ENCODE peak calls at places on chromosomes 4 and X, in five cellular contexts. F, H, Q, P and T are unnamed samples.

GRCh38 chrX:769796-770195 is 139.2 kb downstream of the SHOX start:
- DNase-seq in F (no peak), H (no peak), Q (no peak), P (no peak), T (peak; percentile 56)

GRCh38 chr4:827209-828081 is 1.5 kb upstream of the CPLX1 start:
- DNase-seq in F (no peak), H (no peak), Q (peak; percentile 57), P (no peak), T (no peak)

GRCh38 chrX:134622056-134622812 is 36.0 kb downstream of the PLAC1 start:
- DNase-seq in F (no peak), H (peak; percentile 81), Q (peak; percentile 23), P (no peak), T (peak; percentile 54)

GRCh38 chr4:53185853-53186590 is 179.8 kb downstream of the SCFD2 start:
- DNase-seq in F (no peak), H (no peak), Q (no peak), P (no peak), T (no peak)

GRCh38 chr4:48944252-48944651 is 37.7 kb upstream of the OCIAD2 start:
- DNase-seq in F (no peak), H (peak; percentile 17), Q (peak; percentile 48), P (no peak), T (no peak)

GRCh38 chr4:17941731-17942130 is 79.8 kb downstream of the LCORL start:
- DNase-seq in F (no peak), H (peak; percentile 26), Q (no peak), P (no peak), T (no peak)

GRCh38 chr4:174521800-174522182 is 497 bp downstream of the HPGD start:
- DNase-seq in F (no peak), H (no peak), Q (peak; percentile 63), P (no peak), T (no peak)

GRCh38 chr4:86934147-86934771 is 552 bp upstream of the AFF1 start:
- DNase-seq in F (no peak), H (no peak), Q (no peak), P (no peak), T (no peak)

GRCh38 chr4:2337131-2337723 is 75.3 kb upstream of the MXD4 start:
- DNase-seq in F (no peak), H (no peak), Q (no peak), P (no peak), T (no peak)

GRCh38 chrX:119784747-119785446 is 6.5 kb downstream of the RPL39 start:
- DNase-seq in F (peak; percentile 20), H (no peak), Q (peak; percentile 64), P (no peak), T (no peak)

GRCh38 chr4:189124149-189124758 is 816.4 kb upstream of the FRG1 start:
- DNase-seq in F (no peak), H (peak; percentile 18), Q (peak; percentile 77), P (peak; percentile 33), T (no peak)

GRCh38 chrX:118935352-118935751 is 39.1 kb upstream of the LONRF3 start:
- DNase-seq in F (no peak), H (no peak), Q (no peak), P (no peak), T (no peak)

GRCh38 chr4:173883821-173884220 is 353.8 kb upstream of the HAND2 start:
- DNase-seq in F (no peak), H (peak; percentile 95), Q (no peak), P (no peak), T (no peak)

GRCh38 chr4:42150653-42151567 is 1.5 kb downstream of the BEND4 start:
- DNase-seq in F (no peak), H (no peak), Q (peak; percentile 60), P (no peak), T (no peak)

GRCh38 chr4:37243061-37243460 is 1.5 kb upstream of the NWD2 start:
- DNase-seq in F (no peak), H (no peak), Q (peak; percentile 49), P (no peak), T (peak; percentile 23)

GRCh38 chrX:82218361-82218760 is 1016.5 kb downstream of the SH3BGRL start:
- DNase-seq in F (no peak), H (no peak), Q (peak; percentile 75), P (no peak), T (no peak)

GRCh38 chrX:135396109-135396508 is 25.6 kb upstream of the SMIM10L2A start:
- DNase-seq in F (no peak), H (no peak), Q (peak; percentile 54), P (no peak), T (no peak)

GRCh38 chr4:101919373-101919977 is 128.9 kb downstream of the BANK1 start:
- DNase-seq in F (no peak), H (no peak), Q (no peak), P (no peak), T (no peak)

GRCh38 chrX:38717871-38718270 is 83.4 kb upstream of the MID1IP1 start:
- DNase-seq in F (no peak), H (peak; percentile 5), Q (peak; percentile 70), P (no peak), T (no peak)

GRCh38 chr4:169621754-169622481 is 1.5 kb downstream of the CLCN3 start:
- DNase-seq in F (peak; percentile 27), H (peak; percentile 74), Q (peak; percentile 66), P (no peak), T (no peak)

GRCh38 chrX:151699746-151700145 is 4.5 kb downstream of the PRRG3 start:
- DNase-seq in F (no peak), H (no peak), Q (no peak), P (no peak), T (no peak)

GRCh38 chr4:100736651-100737450 is 219.0 kb upstream of the EMCN start:
- DNase-seq in F (no peak), H (peak; percentile 85), Q (peak; percentile 31), P (no peak), T (no peak)

GRCh38 chr4:173167793-173168395 is 717 bp upstream of the GALNT7 start:
- DNase-seq in F (no peak), H (peak; percentile 25), Q (peak; percentile 80), P (peak; percentile 49), T (no peak)

GRCh38 chrX:39437670-39438441 is 636.6 kb downstream of the MID1IP1 start:
- DNase-seq in F (no peak), H (no peak), Q (no peak), P (no peak), T (no peak)

GRCh38 chrX:103792916-103793540 is 16.4 kb downstream of the PLP1 start:
- DNase-seq in F (no peak), H (peak; percentile 37), Q (no peak), P (no peak), T (no peak)

GRCh38 chr4:152709675-152710438 is 30.1 kb upstream of the TMEM154 start:
- DNase-seq in F (no peak), H (peak; percentile 64), Q (no peak), P (no peak), T (no peak)

GRCh38 chrX:68503830-68504229 is 5.0 kb downstream of the YIPF6 start:
- DNase-seq in F (no peak), H (peak; percentile 30), Q (no peak), P (no peak), T (no peak)

GRCh38 chr4:112859456-112860184 is 189.8 kb upstream of the ANK2 start:
- DNase-seq in F (no peak), H (no peak), Q (no peak), P (no peak), T (no peak)

GRCh38 chrX:8879750-8880149 is 78.6 kb upstream of the FAM9A start:
- DNase-seq in F (no peak), H (peak; percentile 6), Q (peak; percentile 43), P (no peak), T (no peak)

GRCh38 chr4:1176398-1177273 is 4.3 kb upstream of the SPON2 start:
- DNase-seq in F (no peak), H (no peak), Q (no peak), P (no peak), T (no peak)

GRCh38 chr4:10569491-10569890 is 112.3 kb upstream of the ZNF518B start:
- DNase-seq in F (no peak), H (peak; percentile 32), Q (no peak), P (no peak), T (no peak)

GRCh38 chr4:169286562-169287301 is 16.0 kb upstream of the SH3RF1 start:
- DNase-seq in F (no peak), H (peak; percentile 49), Q (peak; percentile 17), P (no peak), T (no peak)

GRCh38 chr4:24794111-24794860 is 1.1 kb upstream of the SOD3 start:
- DNase-seq in F (no peak), H (peak; percentile 24), Q (no peak), P (no peak), T (no peak)

GRCh38 chr4:148166132-148166531 is 276.1 kb downstream of the NR3C2 start:
- DNase-seq in F (no peak), H (no peak), Q (no peak), P (no peak), T (no peak)

GRCh38 chrX:10098235-10098819 is 58.4 kb upstream of the CLCN4 start:
- DNase-seq in F (peak; percentile 23), H (no peak), Q (no peak), P (no peak), T (no peak)

GRCh38 chr4:151199496-151200190 is 77.3 kb upstream of the PRSS48 start:
- DNase-seq in F (no peak), H (no peak), Q (no peak), P (no peak), T (no peak)

GRCh38 chr4:20532096-20532495 is 168.2 kb upstream of the PACRGL start:
- DNase-seq in F (no peak), H (no peak), Q (no peak), P (no peak), T (no peak)

GRCh38 chr4:100848865-100849264 is 331.0 kb upstream of the EMCN start:
- DNase-seq in F (no peak), H (peak; percentile 6), Q (peak; percentile 33), P (no peak), T (no peak)

GRCh38 chr4:23105759-23106370 is 413.1 kb downstream of the GBA3 start:
- DNase-seq in F (no peak), H (no peak), Q (no peak), P (no peak), T (no peak)